ENCODE peak calls at places on chromosomes 6 and 20, in ten cellular contexts. U, F, N, M, Q, O, R, A, T and W are unnamed samples.

GRCh38 chr6:13327691-13328075 is 654 bp downstream of the TBC1D7 start:
- DNase-seq in O (no peak), R (no peak), U (no peak), F (no peak), A (no peak), N (no peak), Q (no peak), T (no peak), M (no peak), W (peak)

GRCh38 chr20:17655286-17655651 is 26.8 kb downstream of the RRBP1 start:
- DNase-seq in M (no peak), F (no peak), N (no peak), A (peak), U (peak), T (peak), O (peak), Q (peak), R (no peak), W (no peak)

GRCh38 chr6:3489032-3489757 is 32.3 kb upstream of the SLC22A23 start:
- DNase-seq in T (no peak), Q (peak), U (no peak), M (no peak), N (no peak), F (no peak), A (no peak), R (no peak), O (no peak), W (no peak)

GRCh38 chr6:48614326-48614725 is 503.3 kb upstream of the PTCHD4 start:
- DNase-seq in O (no peak), U (no peak), N (no peak), M (no peak), T (no peak), F (no peak), A (no peak), R (no peak), Q (no peak), W (no peak)

GRCh38 chr20:1827974-1828785 is 67.0 kb upstream of the SIRPA start:
- DNase-seq in Q (peak), O (no peak), M (no peak), N (no peak), T (peak), U (peak), A (peak), R (peak), F (peak), W (peak)

GRCh38 chr20:24478584-24478983 is 9.2 kb downstream of the SYNDIG1 start:
- DNase-seq in T (no peak), A (no peak), O (no peak), F (no peak), R (no peak), M (no peak), N (no peak), U (no peak), Q (no peak), W (no peak)

GRCh38 chr20:31605902-31606677 is 1.0 kb downstream of the ID1 start:
- DNase-seq in N (no peak), M (no peak), O (peak), Q (peak), U (no peak), F (peak), T (peak), A (peak), R (no peak), W (peak)

GRCh38 chr20:43415661-43416430 is 41.9 kb upstream of the SRSF6 start:
- DNase-seq in U (no peak), A (no peak), T (no peak), Q (no peak), M (no peak), R (no peak), O (no peak), F (no peak), N (no peak), W (no peak)

GRCh38 chr6:38283734-38284362 is 355.9 kb downstream of the BTBD9 start:
- DNase-seq in R (no peak), T (no peak), F (no peak), O (no peak), Q (no peak), U (no peak), N (no peak), M (no peak), A (no peak), W (peak)

GRCh38 chr20:47272893-47273590 is 83.5 kb downstream of the ZMYND8 start:
- DNase-seq in T (no peak), U (peak), Q (peak), R (peak), M (no peak), N (no peak), A (no peak), O (no peak), F (peak), W (peak)

GRCh38 chr20:46013826-46014516 is 5.3 kb downstream of the MMP9 start:
- DNase-seq in U (peak), Q (peak), T (peak), F (no peak), R (no peak), O (peak), M (no peak), N (no peak), A (no peak), W (peak)

GRCh38 chr20:41178495-41178894 is 41.2 kb downstream of the PLCG1 start:
- DNase-seq in O (no peak), Q (no peak), T (no peak), A (peak), U (no peak), F (no peak), M (no peak), N (no peak), R (no peak), W (no peak)

GRCh38 chr6:45746046-45746445 is 269.6 kb downstream of the CLIC5 start:
- DNase-seq in R (no peak), U (no peak), N (no peak), T (no peak), M (no peak), F (no peak), O (no peak), A (no peak), Q (peak), W (no peak)

GRCh38 chr6:107340881-107341280 is 118.5 kb downstream of the PDSS2 start:
- DNase-seq in F (no peak), T (no peak), M (no peak), R (no peak), O (no peak), A (no peak), U (no peak), N (no peak), Q (no peak), W (no peak)

GRCh38 chr6:17352302-17352701 is 41.1 kb upstream of the CAP2 start:
- DNase-seq in A (no peak), N (no peak), U (no peak), F (no peak), Q (no peak), O (no peak), R (no peak), M (no peak), T (no peak), W (no peak)

GRCh38 chr6:152068622-152069261 is 261.3 kb downstream of the ESR1 start:
- DNase-seq in F (no peak), O (no peak), M (no peak), R (no peak), T (peak), N (no peak), A (no peak), Q (peak), U (no peak), W (no peak)

GRCh38 chr20:50208085-50208491 is 17.5 kb downstream of the CEBPB start:
- DNase-seq in U (no peak), Q (no peak), R (no peak), O (no peak), N (no peak), A (no peak), T (no peak), F (no peak), M (no peak), W (no peak)

GRCh38 chr6:56573624-56574023 is 69.1 kb downstream of the DST start:
- DNase-seq in N (no peak), R (no peak), A (no peak), O (no peak), M (no peak), T (no peak), U (no peak), F (no peak), Q (no peak), W (no peak)

GRCh38 chr20:10352934-10353866 is 80.8 kb downstream of the MKKS start:
- DNase-seq in Q (peak), F (no peak), T (no peak), U (no peak), A (no peak), O (no peak), M (no peak), R (no peak), N (no peak), W (no peak)
- H3K27ac ChIP-seq in Q (no peak), F (no peak), T (no peak), U (no peak), A (no peak), O (no peak), M (no peak), R (no peak), N (no peak), W (no peak)

DNA sequence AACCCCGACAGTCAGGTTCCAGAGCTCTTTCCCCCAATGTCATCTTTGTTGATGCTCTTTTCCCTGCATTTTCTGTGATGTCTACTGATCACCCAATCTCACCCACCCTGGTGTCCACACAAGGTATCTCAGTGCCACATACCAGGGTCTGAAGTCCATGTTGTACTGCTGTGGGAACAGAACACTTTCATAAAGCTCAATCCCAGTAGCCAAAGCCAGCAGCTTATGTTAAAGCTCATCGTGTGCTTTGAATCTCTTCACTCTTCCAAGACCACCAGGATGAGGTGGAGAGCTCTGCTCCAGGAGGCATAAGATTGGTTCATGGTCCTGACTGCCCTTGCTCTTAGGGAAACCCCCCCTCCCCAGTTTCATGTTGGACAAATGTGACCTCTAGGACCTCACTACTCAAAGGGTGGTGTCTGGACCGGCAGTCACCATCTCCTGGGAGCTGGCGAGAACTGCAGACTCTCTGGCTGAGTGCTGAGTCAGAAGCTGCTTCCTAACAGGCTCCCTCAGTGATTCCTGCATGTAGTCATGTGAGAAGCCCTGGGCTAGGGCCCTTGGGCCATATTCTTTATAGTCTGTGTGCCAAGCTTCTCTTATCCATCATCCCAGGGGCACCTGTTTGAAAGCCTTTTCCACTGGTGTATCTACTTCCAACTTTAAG is 13.4 kb upstream of the CPNE5 start:
- DNase-seq in T (peak), Q (peak), U (no peak), O (no peak), F (no peak), A (no peak), N (no peak), R (no peak), M (no peak), W (no peak)
- TF ChIP-seq CTCF in T (no peak), Q (no peak), U (no peak), O (no peak), F (no peak), A (no peak), N (no peak), R (no peak), M (no peak), W (no peak)

GRCh38 chr6:123091091-123091895 is 95.3 kb downstream of the CLVS2 start:
- DNase-seq in U (peak), N (no peak), M (no peak), R (no peak), T (no peak), A (no peak), F (peak), O (no peak), Q (peak), W (peak)

GRCh38 chr6:123094768-123095167 is 98.7 kb downstream of the CLVS2 start:
- DNase-seq in A (no peak), T (no peak), O (no peak), F (no peak), U (no peak), M (no peak), R (no peak), N (no peak), Q (no peak), W (no peak)

GRCh38 chr6:123089223-123089622 is 93.2 kb downstream of the CLVS2 start:
- DNase-seq in T (no peak), N (no peak), M (no peak), F (peak), R (no peak), U (no peak), Q (no peak), A (no peak), O (no peak), W (no peak)

GRCh38 chr6:123091896-123092271 is 95.8 kb downstream of the CLVS2 start:
- DNase-seq in Q (no peak), M (no peak), F (no peak), A (no peak), R (no peak), N (no peak), T (no peak), U (no peak), O (no peak), W (no peak)
- H3K27ac ChIP-seq in Q (no peak), M (no peak), F (peak), A (peak), R (no peak), N (no peak), T (no peak), U (no peak), O (no peak), W (no peak)

DNA sequence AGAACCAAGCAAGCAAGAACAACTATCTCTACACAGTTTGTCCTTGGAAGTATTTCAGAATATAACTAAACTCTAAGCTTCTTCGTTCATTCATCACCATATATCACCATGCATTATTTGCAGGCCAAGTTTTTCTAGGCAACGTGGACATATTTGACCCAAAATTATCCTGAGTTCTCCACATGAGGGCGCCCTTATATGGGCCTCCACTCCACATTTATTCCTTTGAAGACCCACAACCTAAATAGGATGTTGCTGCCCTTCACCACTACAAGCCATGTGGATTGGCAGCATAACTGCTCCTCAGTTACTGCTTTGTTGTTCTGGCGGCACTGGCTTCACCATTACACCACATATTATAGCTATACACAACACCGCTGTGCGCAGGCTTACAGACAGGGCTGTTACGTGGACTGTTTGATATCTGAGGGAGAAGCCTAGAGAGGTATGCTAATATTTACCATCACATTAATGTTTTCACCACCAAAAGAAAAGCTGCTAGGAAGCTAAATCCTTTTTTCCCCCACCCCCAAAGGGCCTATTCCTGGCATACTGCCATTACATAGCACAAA is 411.8 kb downstream of the C6orf118 start:
- DNase-seq in N (no peak), Q (no peak), R (no peak), F (no peak), T (no peak), M (no peak), O (no peak), U (no peak), A (no peak), W (no peak)
- TF ChIP-seq CTCF in N (no peak), Q (no peak), R (no peak), F (no peak), T (no peak), M (no peak), O (no peak), U (no peak), A (no peak), W (no peak)

GRCh38 chr20:3811421-3812258 is 8.7 kb upstream of the AP5S1 start:
- DNase-seq in O (peak), N (peak), R (peak), F (peak), M (peak), Q (peak), T (peak), U (peak), A (peak), W (peak)
- H3K27ac ChIP-seq in O (peak), N (peak), R (peak), F (peak), M (peak), Q (no peak), T (peak), U (peak), A (peak), W (peak)

DNA sequence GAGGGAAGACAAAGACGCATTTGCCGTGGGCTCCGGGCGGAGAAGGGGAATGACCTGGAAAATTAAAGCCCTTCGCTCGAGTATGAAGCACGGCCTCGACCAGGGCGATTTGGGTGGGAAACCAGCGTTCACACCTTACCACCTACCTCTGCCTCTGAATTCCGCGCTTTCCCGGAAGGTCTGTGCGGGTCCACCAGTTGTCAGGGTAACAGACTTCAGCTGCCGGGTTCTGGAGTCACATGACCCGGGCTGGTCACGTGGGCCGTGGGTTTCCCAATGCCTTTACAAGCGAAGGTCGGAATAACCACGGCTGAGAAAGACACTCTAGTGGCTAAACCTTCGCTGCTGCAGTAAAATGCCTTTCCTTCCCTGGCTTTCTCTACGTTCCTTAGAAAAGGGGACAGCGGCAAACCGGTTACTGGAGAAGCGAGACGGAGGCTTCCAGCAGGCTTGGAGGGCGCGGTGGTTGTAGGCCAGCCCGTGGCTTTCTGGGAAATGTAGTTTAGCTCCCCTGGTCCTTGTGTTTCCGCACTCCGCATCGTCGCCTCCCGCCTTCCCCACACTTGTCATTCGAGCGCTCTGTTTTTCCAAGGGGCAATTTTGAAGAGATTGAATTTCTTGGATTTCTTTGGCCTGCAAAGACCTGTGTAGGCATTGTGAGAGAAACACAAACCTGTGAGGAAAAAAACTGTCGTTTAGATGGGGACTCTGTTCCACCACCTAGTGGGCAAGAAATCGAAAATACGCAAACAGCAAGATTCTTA is at the start of gene CEP162:
- DNase-seq in R (peak), U (peak), O (peak), Q (peak), M (peak), N (peak), F (peak), T (peak), A (peak), W (peak)
- TF ChIP-seq CTCF in R (peak), U (peak), O (peak), Q (peak), M (peak), N (peak), F (peak), T (peak), A (peak), W (peak)

GRCh38 chr6:15107644-15108382 is 138.1 kb upstream of the JARID2 start:
- DNase-seq in U (no peak), N (no peak), A (no peak), F (no peak), Q (no peak), M (no peak), T (no peak), R (no peak), O (no peak), W (no peak)
- H3K27ac ChIP-seq in U (no peak), N (no peak), A (no peak), F (no peak), Q (no peak), M (no peak), T (no peak), R (no peak), O (no peak), W (no peak)